ENCODE peak calls at places on chromosomes 13 and 19, in eight cellular contexts. M, H, S, P, R, L, Y and V are unnamed samples.

GRCh38 chr13:24038846-24039330 is 121.6 kb upstream of the SPATA13 start:
- DNase-seq in Y (no peak), H (no peak), P (no peak), L (no peak), S (no peak), M (no peak), R (no peak), V (no peak)

GRCh38 chr13:90105276-90105675 is 1242.2 kb upstream of the MIR17HG start:
- DNase-seq in R (no peak), H (peak), P (no peak), L (no peak), S (no peak), Y (no peak), M (no peak), V (no peak)

GRCh38 chr19:17302391-17303166 is 646 bp downstream of the ABHD8 start:
- DNase-seq in H (peak), R (no peak), L (no peak), P (peak), S (peak), M (peak), Y (peak), V (no peak)

GRCh38 chr19:35154535-35155406 is at the start of gene FXYD5:
- DNase-seq in Y (peak), R (peak), P (no peak), H (peak), M (peak), S (peak), L (peak), V (peak)

GRCh38 chr19:41311072-41311471 is 1.1 kb downstream of the CCDC97 start:
- DNase-seq in S (no peak), Y (no peak), H (no peak), P (no peak), M (peak), R (no peak), L (no peak), V (no peak)

GRCh38 chr13:40125336-40125735 is 469.9 kb downstream of the COG6 start:
- DNase-seq in S (no peak), R (no peak), Y (no peak), P (no peak), M (no peak), H (no peak), L (no peak), V (no peak)

GRCh38 chr19:1512671-1513491 is at the start of gene ADAMTSL5:
- DNase-seq in Y (peak), S (peak), L (peak), H (peak), R (peak), P (no peak), M (no peak), V (peak)

GRCh38 chr13:46520188-46520587 is 32.8 kb upstream of the LRCH1 start:
- DNase-seq in P (no peak), H (no peak), Y (no peak), R (peak), M (no peak), L (no peak), S (no peak), V (no peak)

GRCh38 chr19:29541473-29542253 is 15.9 kb downstream of the VSTM2B start:
- DNase-seq in H (no peak), M (no peak), P (no peak), R (no peak), S (no peak), L (no peak), Y (no peak), V (no peak)

GRCh38 chr19:18171605-18172327 is 1.8 kb upstream of the IFI30 start:
- DNase-seq in S (no peak), R (no peak), M (no peak), Y (no peak), L (no peak), P (no peak), H (no peak), V (no peak)

GRCh38 chr19:44820648-44821609 is 12.0 kb downstream of the BCAM start:
- DNase-seq in R (peak), S (no peak), H (no peak), M (no peak), L (no peak), P (no peak), Y (no peak), V (no peak)
- H3K27ac ChIP-seq in R (peak), S (no peak), H (no peak), M (no peak), L (no peak), P (no peak), Y (no peak), V (no peak)

DNA sequence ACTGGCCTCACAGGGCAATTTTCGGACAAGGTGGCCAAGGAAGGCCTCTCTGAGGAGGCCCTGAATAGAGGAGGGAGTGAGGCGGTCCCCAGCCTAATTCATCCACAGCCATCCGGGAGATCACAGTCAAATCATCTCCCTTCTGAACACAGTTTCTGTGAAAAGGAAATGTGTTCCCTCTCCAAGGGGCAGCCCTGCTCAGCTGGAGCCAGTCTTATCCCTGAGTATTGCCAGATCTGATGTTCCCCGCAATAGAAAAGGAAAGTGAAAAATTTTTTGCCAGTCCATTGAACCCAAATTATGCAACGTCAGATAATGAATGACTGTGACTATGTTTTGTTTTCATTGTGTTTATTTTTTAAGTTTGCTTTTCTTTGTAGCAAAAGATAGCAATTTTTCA is 125.9 kb downstream of the SIPA1L3 start:
- DNase-seq in Y (no peak), M (no peak), H (no peak), S (no peak), L (no peak), P (no peak), R (no peak), V (no peak)
- H3K27ac ChIP-seq in Y (no peak), M (no peak), H (no peak), S (peak), L (no peak), P (no peak), R (no peak), V (no peak)

DNA sequence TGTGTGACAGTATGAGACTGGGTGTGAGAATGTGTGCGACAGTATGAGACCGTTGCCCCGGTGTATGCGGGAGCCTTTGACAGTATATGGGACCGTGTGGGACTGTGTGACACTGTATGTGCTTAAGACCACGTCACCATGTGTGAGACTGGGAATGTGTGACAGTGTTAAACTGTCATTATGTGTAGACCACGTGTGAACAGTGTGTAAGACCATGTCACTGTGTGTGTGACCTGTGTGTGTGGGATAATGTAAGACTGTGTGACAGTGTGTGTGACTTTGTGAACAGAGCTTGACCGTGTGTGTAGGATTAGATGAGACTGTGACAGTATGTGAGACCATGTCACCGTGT is 549 bp downstream of the ZNF583 start:
- DNase-seq in M (no peak), Y (no peak), H (no peak), L (no peak), R (no peak), S (no peak), P (no peak), V (no peak)
- H3K27ac ChIP-seq in M (peak), Y (no peak), H (no peak), L (peak), R (no peak), S (no peak), P (no peak), V (no peak)

GRCh38 chr19:54425382-54425723 is 10.1 kb downstream of the TTYH1 start:
- DNase-seq in Y (no peak), L (no peak), M (no peak), S (no peak), H (no peak), R (no peak), P (no peak), V (no peak)
- H3K27ac ChIP-seq in Y (no peak), L (no peak), M (no peak), S (no peak), H (no peak), R (no peak), P (peak), V (no peak)

GRCh38 chr13:45298206-45298505 is 42.8 kb downstream of the TPT1 start:
- DNase-seq in P (no peak), M (no peak), R (no peak), H (no peak), L (no peak), Y (no peak), S (no peak), V (no peak)
- H3K27ac ChIP-seq in P (peak), M (no peak), R (no peak), H (no peak), L (no peak), Y (no peak), S (no peak), V (peak)

GRCh38 chr19:49465371-49465770 is 8.6 kb upstream of the FLT3LG start:
- DNase-seq in R (no peak), H (no peak), M (no peak), L (no peak), Y (no peak), P (no peak), S (no peak), V (no peak)

GRCh38 chr19:49469828-49470614 is 4.0 kb upstream of the FLT3LG start:
- DNase-seq in R (no peak), L (no peak), P (no peak), S (peak), M (peak), H (no peak), Y (no peak), V (peak)

GRCh38 chr19:49470615-49470978 is 3.4 kb upstream of the FLT3LG start:
- DNase-seq in L (no peak), H (no peak), Y (no peak), S (no peak), M (no peak), P (no peak), R (no peak), V (no peak)

GRCh38 chr19:49468746-49469447 is 5.1 kb upstream of the FLT3LG start:
- DNase-seq in Y (peak), S (peak), H (peak), M (peak), R (peak), P (no peak), L (no peak), V (peak)

DNA sequence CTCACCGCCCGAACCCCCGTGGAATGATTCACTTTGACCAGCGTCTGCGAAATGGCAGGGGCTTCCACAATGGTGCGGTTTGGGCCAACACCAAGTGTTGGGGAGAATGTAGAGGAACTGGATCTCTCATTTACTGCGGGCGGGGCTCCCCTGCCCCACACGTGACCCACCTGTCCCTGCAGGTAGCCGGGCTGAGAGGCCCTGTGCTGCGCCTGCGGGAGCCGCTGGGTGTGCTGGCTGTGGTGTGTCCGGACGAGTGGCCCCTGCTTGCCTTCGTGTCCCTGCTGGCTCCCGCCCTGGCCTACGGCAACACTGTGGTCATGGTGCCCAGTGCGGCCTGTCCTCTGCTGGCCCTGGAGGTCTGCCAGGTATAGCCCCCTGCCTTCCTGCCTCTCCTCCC is 5.8 kb upstream of the FLT3LG start:
- DNase-seq in L (no peak), M (no peak), R (no peak), Y (no peak), H (no peak), P (no peak), S (no peak), V (no peak)
- H3K27ac ChIP-seq in L (no peak), M (peak), R (peak), Y (no peak), H (peak), P (no peak), S (no peak), V (peak)

DNA sequence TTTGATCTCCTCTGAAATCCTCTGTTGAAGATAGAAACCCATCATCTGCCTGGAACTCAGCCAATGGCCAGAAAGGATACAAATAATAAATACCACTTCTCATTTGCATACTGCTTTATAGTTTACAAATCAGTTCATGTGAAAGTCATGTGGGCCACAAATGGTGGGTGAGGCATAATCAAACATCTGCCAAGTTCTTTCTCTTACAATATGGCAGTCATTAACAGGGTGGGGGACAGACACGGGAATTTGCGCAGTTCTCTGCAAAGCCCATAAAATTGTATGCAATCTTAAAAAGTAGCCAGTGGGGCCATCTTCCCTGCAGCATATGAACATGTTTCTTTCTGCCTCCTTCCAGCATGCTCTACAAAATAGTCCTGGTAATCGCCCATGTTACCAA is 59.6 kb downstream of the NUFIP1 start:
- DNase-seq in Y (no peak), S (no peak), H (no peak), M (no peak), R (no peak), P (no peak), L (no peak), V (no peak)
- H3K27ac ChIP-seq in Y (no peak), S (no peak), H (no peak), M (no peak), R (no peak), P (no peak), L (no peak), V (no peak)

DNA sequence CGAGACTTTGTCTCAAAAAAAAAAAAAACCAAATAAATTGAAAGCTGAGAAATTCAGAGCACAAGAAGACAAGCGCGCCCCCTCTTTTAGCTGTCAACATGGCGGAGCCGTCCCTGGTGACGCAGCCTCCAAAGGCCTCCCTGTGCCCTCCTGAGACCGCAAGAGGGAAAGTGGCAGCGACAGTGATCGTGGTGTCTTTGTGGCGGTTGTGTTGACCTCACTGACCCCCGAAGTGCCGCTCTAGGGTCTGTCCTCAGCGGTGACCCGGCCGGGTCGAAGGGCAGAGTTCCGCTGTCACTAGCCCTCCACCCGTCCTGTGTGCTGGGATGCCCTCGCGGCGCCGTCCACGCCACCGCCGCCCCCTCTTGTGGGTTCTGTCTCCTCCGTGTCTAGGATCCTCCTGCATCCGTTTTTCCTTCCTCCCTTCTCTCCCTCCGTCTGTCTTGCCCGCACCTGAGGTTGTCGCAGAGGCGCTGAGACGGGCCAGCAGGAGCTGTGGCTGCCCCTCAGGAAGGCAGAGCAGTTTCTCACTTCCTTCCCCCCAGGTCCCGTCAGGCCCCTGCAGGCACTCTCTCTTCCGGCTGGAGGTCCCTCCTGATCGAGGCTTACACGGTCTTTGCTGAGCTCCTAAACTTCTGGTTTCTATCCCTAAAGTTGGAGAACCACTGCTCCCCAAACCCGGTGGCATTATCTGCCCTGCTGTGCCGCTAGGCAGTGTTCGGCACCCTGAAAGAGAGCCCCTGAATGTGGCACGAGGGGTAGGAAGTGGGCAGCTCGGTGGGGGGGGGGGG is 7.2 kb downstream of the UHRF1 start:
- DNase-seq in R (no peak), M (peak), P (no peak), H (no peak), Y (no peak), L (no peak), S (no peak), V (peak)
- H3K27ac ChIP-seq in R (no peak), M (peak), P (peak), H (no peak), Y (no peak), L (no peak), S (no peak), V (peak)

GRCh38 chr13:87536899-87537298 is 134.3 kb upstream of the SLITRK5 start:
- DNase-seq in Y (no peak), H (no peak), M (no peak), S (no peak), P (no peak), L (no peak), R (no peak), V (no peak)
- H3K27ac ChIP-seq in Y (no peak), H (no peak), M (no peak), S (no peak), P (no peak), L (no peak), R (no peak), V (no peak)